ENCODE peak calls at places on chromosomes 5 and 9, in six cellular contexts. One of them, this sample, is unnamed.

GRCh38 chr9:16413509-16414016 is 456.9 kb downstream of the BNC2 start:
- DNase-seq in DMS53: peak; percentile 80
- DNase-seq in left colon: peak; percentile 28
- DNase-seq in anterior cingulate cortex: no peak
- DNase-seq in NCI-H748 treated with DMSO at 0.1 percent for 48 hours: no peak
- DNase-seq in NCI-H1105: no peak
- DNase-seq in this sample: no peak

GRCh38 chr9:89734561-89734960 is 129.7 kb downstream of the GADD45G start:
- DNase-seq in NCI-H748 treated with DMSO at 0.1 percent for 48 hours: no peak
- DNase-seq in NCI-H1105: no peak
- DNase-seq in left colon: no peak
- DNase-seq in anterior cingulate cortex: no peak
- DNase-seq in DMS53: peak; percentile 54
- DNase-seq in this sample: no peak

GRCh38 chr5:7876867-7877266 is 7.9 kb downstream of the MTRR start:
- DNase-seq in anterior cingulate cortex: no peak
- DNase-seq in NCI-H748 treated with DMSO at 0.1 percent for 48 hours: no peak
- DNase-seq in NCI-H1105: no peak
- DNase-seq in DMS53: no peak
- DNase-seq in left colon: no peak
- DNase-seq in this sample: no peak

GRCh38 chr9:126536836-126537465 is 76.8 kb upstream of the LMX1B start:
- DNase-seq in NCI-H1105: no peak
- DNase-seq in DMS53: no peak
- DNase-seq in anterior cingulate cortex: no peak
- DNase-seq in NCI-H748 treated with DMSO at 0.1 percent for 48 hours: no peak
- DNase-seq in left colon: no peak
- DNase-seq in this sample: no peak

GRCh38 chr9:71683598-71684235 is 84.6 kb downstream of the CEMIP2 start:
- DNase-seq in anterior cingulate cortex: peak; percentile 10
- DNase-seq in DMS53: no peak
- DNase-seq in NCI-H748 treated with DMSO at 0.1 percent for 48 hours: no peak
- DNase-seq in left colon: no peak
- DNase-seq in NCI-H1105: no peak
- DNase-seq in this sample: peak; percentile 64

GRCh38 chr9:99137225-99137624 is 32.3 kb downstream of the TGFBR1 start:
- DNase-seq in NCI-H1105: no peak
- DNase-seq in anterior cingulate cortex: no peak
- DNase-seq in DMS53: no peak
- DNase-seq in NCI-H748 treated with DMSO at 0.1 percent for 48 hours: no peak
- DNase-seq in left colon: no peak
- DNase-seq in this sample: no peak

GRCh38 chr5:82018462-82018861 is 46.6 kb downstream of the ATG10 start:
- DNase-seq in left colon: no peak
- DNase-seq in NCI-H748 treated with DMSO at 0.1 percent for 48 hours: no peak
- DNase-seq in anterior cingulate cortex: no peak
- DNase-seq in NCI-H1105: no peak
- DNase-seq in DMS53: peak; percentile 82
- DNase-seq in this sample: peak; percentile 96

GRCh38 chr5:153445875-153446567 is 44.4 kb upstream of the GRIA1 start:
- DNase-seq in DMS53: peak; percentile 77
- DNase-seq in NCI-H748 treated with DMSO at 0.1 percent for 48 hours: peak; percentile 86
- DNase-seq in left colon: no peak
- DNase-seq in NCI-H1105: peak; percentile 27
- DNase-seq in anterior cingulate cortex: no peak
- DNase-seq in this sample: peak; percentile 98

GRCh38 chr5:58341485-58341884 is 118.4 kb downstream of the PLK2 start:
- DNase-seq in anterior cingulate cortex: no peak
- DNase-seq in NCI-H1105: no peak
- DNase-seq in NCI-H748 treated with DMSO at 0.1 percent for 48 hours: no peak
- DNase-seq in left colon: no peak
- DNase-seq in DMS53: no peak
- DNase-seq in this sample: no peak

GRCh38 chr5:110900829-110901228 is 162.0 kb downstream of the SLC25A46 start:
- DNase-seq in NCI-H748 treated with DMSO at 0.1 percent for 48 hours: no peak
- DNase-seq in NCI-H1105: no peak
- DNase-seq in left colon: no peak
- DNase-seq in DMS53: peak; percentile 7
- DNase-seq in anterior cingulate cortex: no peak
- DNase-seq in this sample: no peak

GRCh38 chr5:161804263-161804662 is 43.7 kb upstream of the GABRA1 start:
- DNase-seq in anterior cingulate cortex: no peak
- DNase-seq in NCI-H748 treated with DMSO at 0.1 percent for 48 hours: no peak
- DNase-seq in DMS53: no peak
- DNase-seq in NCI-H1105: no peak
- DNase-seq in left colon: no peak
- DNase-seq in this sample: no peak

GRCh38 chr5:163880307-163880706 is 374.9 kb downstream of the MAT2B start:
- DNase-seq in NCI-H748 treated with DMSO at 0.1 percent for 48 hours: no peak
- DNase-seq in NCI-H1105: no peak
- DNase-seq in anterior cingulate cortex: no peak
- DNase-seq in DMS53: no peak
- DNase-seq in left colon: no peak
- DNase-seq in this sample: peak; percentile 85

GRCh38 chr5:3818612-3819011 is 223.0 kb downstream of the IRX1 start:
- DNase-seq in NCI-H1105: no peak
- DNase-seq in NCI-H748 treated with DMSO at 0.1 percent for 48 hours: no peak
- DNase-seq in anterior cingulate cortex: no peak
- DNase-seq in DMS53: no peak
- DNase-seq in left colon: no peak
- DNase-seq in this sample: no peak

GRCh38 chr5:17046320-17046719 is 110.2 kb upstream of the MYO10 start:
- DNase-seq in NCI-H748 treated with DMSO at 0.1 percent for 48 hours: no peak
- DNase-seq in NCI-H1105: no peak
- DNase-seq in anterior cingulate cortex: no peak
- DNase-seq in left colon: no peak
- DNase-seq in DMS53: no peak
- DNase-seq in this sample: no peak

GRCh38 chr5:154483654-154484392 is 5.8 kb upstream of the HAND1 start:
- DNase-seq in NCI-H1105: no peak
- DNase-seq in DMS53: no peak
- DNase-seq in NCI-H748 treated with DMSO at 0.1 percent for 48 hours: no peak
- DNase-seq in anterior cingulate cortex: no peak
- DNase-seq in left colon: no peak
- DNase-seq in this sample: no peak

GRCh38 chr5:74232281-74232680 is 408.2 kb downstream of the ENC1 start:
- DNase-seq in left colon: no peak
- DNase-seq in NCI-H1105: no peak
- DNase-seq in anterior cingulate cortex: no peak
- DNase-seq in NCI-H748 treated with DMSO at 0.1 percent for 48 hours: no peak
- DNase-seq in DMS53: no peak
- DNase-seq in this sample: no peak

GRCh38 chr5:73120222-73121108 is at the start of gene TMEM171:
- DNase-seq in NCI-H748 treated with DMSO at 0.1 percent for 48 hours: peak; percentile 30
- DNase-seq in NCI-H1105: no peak
- DNase-seq in anterior cingulate cortex: no peak
- DNase-seq in DMS53: peak; percentile 81
- DNase-seq in left colon: peak; percentile 80
- DNase-seq in this sample: peak; percentile 81

GRCh38 chr5:111563041-111563822 is 50.9 kb upstream of the STARD4 start:
- DNase-seq in DMS53: no peak
- DNase-seq in NCI-H1105: no peak
- DNase-seq in NCI-H748 treated with DMSO at 0.1 percent for 48 hours: no peak
- DNase-seq in anterior cingulate cortex: no peak
- DNase-seq in left colon: no peak
- DNase-seq in this sample: no peak